ENCODE peak calls at places on chromosomes 7 and 10, in ten cellular contexts. F, B, M, A, P, N, K, L, H and R are unnamed samples.

GRCh38 chr7:480531-481218 is 39.0 kb downstream of the PDGFA start:
- DNase-seq in F (no peak), B (peak), M (peak), A (no peak), P (peak), N (no peak), K (peak), L (no peak), H (no peak), R (no peak)

GRCh38 chr10:119422685-119423509 is 119.6 kb downstream of the RGS10 start:
- DNase-seq in F (no peak), B (no peak), M (peak), A (no peak), P (no peak), N (no peak), K (no peak), L (no peak), H (no peak), R (no peak)

GRCh38 chr10:49135575-49136313 is 1.9 kb upstream of the FAM170B start:
- DNase-seq in F (no peak), B (no peak), M (no peak), A (no peak), P (no peak), N (no peak), K (no peak), L (no peak), H (peak), R (no peak)

GRCh38 chr7:48052748-48053147 is 17.4 kb downstream of the C7orf57 start:
- DNase-seq in F (peak), B (no peak), M (no peak), A (no peak), P (no peak), N (no peak), K (no peak), L (no peak), H (no peak), R (no peak)

GRCh38 chr10:125016123-125016522 is 74.2 kb downstream of the ZRANB1 start:
- DNase-seq in F (no peak), B (no peak), M (peak), A (no peak), P (no peak), N (no peak), K (no peak), L (no peak), H (no peak), R (no peak)

GRCh38 chr10:78757542-78757941 is 311.2 kb upstream of the ZMIZ1 start:
- DNase-seq in F (peak), B (no peak), M (no peak), A (no peak), P (no peak), N (no peak), K (no peak), L (no peak), H (no peak), R (no peak)

GRCh38 chr7:129401228-129401967 is 32.8 kb upstream of the STRIP2 start:
- DNase-seq in F (no peak), B (no peak), M (no peak), A (no peak), P (peak), N (no peak), K (no peak), L (no peak), H (no peak), R (no peak)

GRCh38 chr10:7561216-7561893 is 105.4 kb downstream of the ITIH5 start:
- DNase-seq in F (peak), B (no peak), M (peak), A (no peak), P (no peak), N (no peak), K (peak), L (peak), H (no peak), R (no peak)

GRCh38 chr7:92777993-92778392 is 58.4 kb downstream of the CDK6 start:
- DNase-seq in F (no peak), B (no peak), M (no peak), A (no peak), P (no peak), N (no peak), K (no peak), L (no peak), H (no peak), R (no peak)

GRCh38 chr10:113301342-113301984 is 251.4 kb upstream of the HABP2 start:
- DNase-seq in F (no peak), B (no peak), M (no peak), A (no peak), P (no peak), N (no peak), K (peak), L (no peak), H (no peak), R (peak)

GRCh38 chr7:87876759-87877234 is 504 bp downstream of the DBF4 start:
- DNase-seq in F (peak), B (peak), M (peak), A (peak), P (peak), N (no peak), K (peak), L (peak), H (peak), R (peak)

GRCh38 chr7:151018421-151019129 is 5.7 kb downstream of the ATG9B start:
- DNase-seq in F (no peak), B (no peak), M (no peak), A (no peak), P (peak), N (no peak), K (peak), L (no peak), H (peak), R (no peak)

GRCh38 chr10:62866451-62866850 is 50.3 kb upstream of the EGR2 start:
- DNase-seq in F (no peak), B (no peak), M (no peak), A (no peak), P (no peak), N (no peak), K (no peak), L (no peak), H (no peak), R (no peak)

GRCh38 chr10:124672181-124672638 is 72.0 kb downstream of the FAM53B start:
- DNase-seq in F (no peak), B (no peak), M (peak), A (no peak), P (no peak), N (no peak), K (no peak), L (peak), H (no peak), R (no peak)

GRCh38 chr10:129872001-129872400 is 92.1 kb downstream of the EBF3 start:
- DNase-seq in F (no peak), B (no peak), M (no peak), A (no peak), P (no peak), N (no peak), K (no peak), L (no peak), H (no peak), R (no peak)

GRCh38 chr7:48094861-48095293 is 5.8 kb downstream of the UPP1 start:
- DNase-seq in F (peak), B (no peak), M (no peak), A (no peak), P (no peak), N (no peak), K (no peak), L (no peak), H (no peak), R (no peak)

GRCh38 chr10:127228195-127228785 is 31.9 kb upstream of the INSYN2A start:
- DNase-seq in F (peak), B (no peak), M (no peak), A (no peak), P (no peak), N (no peak), K (no peak), L (no peak), H (no peak), R (no peak)

GRCh38 chr10:19767876-19768275 is 48.4 kb upstream of the PLXDC2 start:
- DNase-seq in F (no peak), B (no peak), M (no peak), A (no peak), P (no peak), N (no peak), K (peak), L (no peak), H (no peak), R (no peak)

GRCh38 chr10:71434760-71435394 is 38.2 kb downstream of the CDH23 start:
- DNase-seq in F (no peak), B (peak), M (no peak), A (no peak), P (no peak), N (no peak), K (no peak), L (no peak), H (no peak), R (no peak)

GRCh38 chr10:106971411-106971831 is 193.1 kb downstream of the SORCS1 start:
- DNase-seq in F (no peak), B (no peak), M (no peak), A (no peak), P (no peak), N (no peak), K (no peak), L (no peak), H (no peak), R (no peak)

GRCh38 chr7:91557789-91558396 is 293.7 kb downstream of the FZD1 start:
- DNase-seq in F (peak), B (no peak), M (no peak), A (no peak), P (no peak), N (peak), K (no peak), L (no peak), H (no peak), R (no peak)

GRCh38 chr10:78047314-78047891 is 13.7 kb downstream of the RPS24 start:
- DNase-seq in F (peak), B (peak), M (peak), A (peak), P (peak), N (peak), K (peak), L (peak), H (peak), R (peak)

GRCh38 chr7:157442456-157442855 is 105.7 kb downstream of the DNAJB6 start:
- DNase-seq in F (no peak), B (no peak), M (no peak), A (no peak), P (no peak), N (no peak), K (no peak), L (no peak), H (no peak), R (no peak)

GRCh38 chr7:158720107-158720506 is 15.5 kb upstream of the NCAPG2 start:
- DNase-seq in F (no peak), B (no peak), M (no peak), A (no peak), P (no peak), N (no peak), K (no peak), L (no peak), H (no peak), R (no peak)

GRCh38 chr10:131018886-131019500 is 292.5 kb downstream of the TCERG1L start:
- DNase-seq in F (no peak), B (no peak), M (no peak), A (no peak), P (no peak), N (no peak), K (no peak), L (no peak), H (no peak), R (no peak)

GRCh38 chr10:60572511-60573194 is 183.0 kb upstream of the ANK3 start:
- DNase-seq in F (peak), B (no peak), M (no peak), A (peak), P (peak), N (no peak), K (peak), L (peak), H (no peak), R (peak)

GRCh38 chr7:73429218-73429617 is 4.4 kb upstream of the FZD9 start:
- DNase-seq in F (no peak), B (no peak), M (peak), A (no peak), P (no peak), N (no peak), K (peak), L (no peak), H (no peak), R (no peak)

GRCh38 chr7:44163591-44163990 is 22.5 kb upstream of the MYL7 start:
- DNase-seq in F (peak), B (no peak), M (no peak), A (no peak), P (no peak), N (peak), K (no peak), L (no peak), H (no peak), R (no peak)

GRCh38 chr10:28676297-28676967 is 889 bp upstream of the BAMBI start:
- DNase-seq in F (peak), B (no peak), M (no peak), A (peak), P (no peak), N (no peak), K (peak), L (peak), H (peak), R (peak)

GRCh38 chr7:141585592-141586510 is 34.6 kb downstream of the AGK start:
- DNase-seq in F (peak), B (no peak), M (no peak), A (no peak), P (no peak), N (peak), K (no peak), L (no peak), H (no peak), R (no peak)

GRCh38 chr7:4683043-4683883 is 1.2 kb downstream of the FOXK1 start:
- DNase-seq in F (no peak), B (no peak), M (peak), A (no peak), P (peak), N (no peak), K (no peak), L (peak), H (peak), R (no peak)

GRCh38 chr7:79781716-79782115 is 328.2 kb upstream of the MAGI2 start:
- DNase-seq in F (peak), B (no peak), M (no peak), A (no peak), P (no peak), N (no peak), K (no peak), L (no peak), H (no peak), R (no peak)

GRCh38 chr7:4681922-4682620 is at the start of gene FOXK1:
- DNase-seq in F (peak), B (no peak), M (peak), A (peak), P (peak), N (no peak), K (peak), L (peak), H (peak), R (peak)

GRCh38 chr7:156529982-156530381 is 110.6 kb upstream of the RNF32 start:
- DNase-seq in F (no peak), B (no peak), M (no peak), A (no peak), P (no peak), N (no peak), K (no peak), L (no peak), H (no peak), R (no peak)

GRCh38 chr10:34024708-34025425 is 690.4 kb upstream of the NRP1 start:
- DNase-seq in F (no peak), B (no peak), M (no peak), A (no peak), P (peak), N (no peak), K (peak), L (no peak), H (no peak), R (peak)

GRCh38 chr7:32942783-32943653 is 14.2 kb upstream of the FKBP9 start:
- DNase-seq in F (peak), B (peak), M (peak), A (peak), P (peak), N (no peak), K (peak), L (peak), H (peak), R (peak)

GRCh38 chr7:37033141-37033540 is 308.8 kb upstream of the AOAH start:
- DNase-seq in F (no peak), B (no peak), M (no peak), A (no peak), P (no peak), N (no peak), K (no peak), L (no peak), H (no peak), R (no peak)

GRCh38 chr7:30521532-30521931 is 16.9 kb upstream of the GGCT start:
- DNase-seq in F (peak), B (no peak), M (no peak), A (no peak), P (no peak), N (no peak), K (no peak), L (peak), H (no peak), R (no peak)

GRCh38 chr7:139016931-139017511 is 18.8 kb downstream of the ZC3HAV1L start:
- DNase-seq in F (peak), B (no peak), M (no peak), A (peak), P (peak), N (no peak), K (peak), L (peak), H (peak), R (peak)
- TF ChIP-seq CTCF in F (peak), B (no peak), M (peak), A (peak), P (peak), N (peak), K (peak), L (peak), H (peak), R (no peak)

GRCh38 chr7:143171697-143172096 is 11.5 kb upstream of the TAS2R39 start:
- DNase-seq in F (peak), B (no peak), M (no peak), A (no peak), P (peak), N (no peak), K (no peak), L (no peak), H (no peak), R (no peak)

GRCh38 chr7:143181349-143181748 is 1.9 kb upstream of the TAS2R39 start:
- DNase-seq in F (no peak), B (no peak), M (no peak), A (no peak), P (no peak), N (no peak), K (no peak), L (no peak), H (peak), R (no peak)

GRCh38 chr7:143177374-143178119 is 5.7 kb upstream of the TAS2R39 start:
- DNase-seq in F (no peak), B (no peak), M (no peak), A (no peak), P (no peak), N (no peak), K (no peak), L (no peak), H (no peak), R (no peak)

GRCh38 chr7:143172354-143172753 is 10.9 kb upstream of the TAS2R39 start:
- DNase-seq in F (peak), B (no peak), M (peak), A (no peak), P (peak), N (no peak), K (no peak), L (no peak), H (no peak), R (no peak)

DNA sequence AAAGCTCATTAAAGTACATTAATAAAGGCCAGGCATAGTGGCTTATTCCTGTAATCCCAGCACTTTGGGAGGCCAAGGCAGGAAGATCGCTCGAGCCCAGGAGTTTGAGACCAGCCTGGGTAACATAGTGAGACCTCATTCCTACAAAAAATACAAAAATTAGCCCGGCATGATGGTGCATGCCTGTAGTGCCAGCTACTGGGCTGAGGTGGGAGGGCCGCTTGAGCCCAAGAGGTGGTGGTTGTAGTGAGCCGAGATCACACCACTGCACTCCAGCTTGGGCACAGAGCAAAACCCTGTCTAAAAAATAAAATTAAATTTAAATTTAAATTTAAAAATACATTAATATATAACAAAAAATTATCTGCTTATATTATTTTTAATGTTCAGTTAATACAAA is 7.1 kb upstream of the TAS2R39 start:
- DNase-seq in F (no peak), B (no peak), M (no peak), A (no peak), P (no peak), N (no peak), K (no peak), L (no peak), H (no peak), R (no peak)
- TF ChIP-seq CTCF in F (no peak), B (no peak), M (no peak), A (no peak), P (no peak), N (no peak), K (no peak), L (no peak), H (no peak), R (no peak)

GRCh38 chr10:70270952-70271351 is 12.9 kb downstream of the NPFFR1 start:
- DNase-seq in F (no peak), B (no peak), M (no peak), A (no peak), P (no peak), N (no peak), K (no peak), L (no peak), H (no peak), R (no peak)

GRCh38 chr10:70274643-70275042 is 9.2 kb downstream of the NPFFR1 start:
- DNase-seq in F (peak), B (peak), M (no peak), A (no peak), P (no peak), N (no peak), K (no peak), L (no peak), H (no peak), R (no peak)

GRCh38 chr10:70271996-70272924 is 11.5 kb downstream of the NPFFR1 start:
- DNase-seq in F (peak), B (peak), M (no peak), A (no peak), P (peak), N (no peak), K (no peak), L (no peak), H (no peak), R (no peak)

GRCh38 chr10:70269741-70270140 is 14.1 kb downstream of the NPFFR1 start:
- DNase-seq in F (no peak), B (no peak), M (no peak), A (no peak), P (no peak), N (no peak), K (no peak), L (no peak), H (no peak), R (no peak)

DNA sequence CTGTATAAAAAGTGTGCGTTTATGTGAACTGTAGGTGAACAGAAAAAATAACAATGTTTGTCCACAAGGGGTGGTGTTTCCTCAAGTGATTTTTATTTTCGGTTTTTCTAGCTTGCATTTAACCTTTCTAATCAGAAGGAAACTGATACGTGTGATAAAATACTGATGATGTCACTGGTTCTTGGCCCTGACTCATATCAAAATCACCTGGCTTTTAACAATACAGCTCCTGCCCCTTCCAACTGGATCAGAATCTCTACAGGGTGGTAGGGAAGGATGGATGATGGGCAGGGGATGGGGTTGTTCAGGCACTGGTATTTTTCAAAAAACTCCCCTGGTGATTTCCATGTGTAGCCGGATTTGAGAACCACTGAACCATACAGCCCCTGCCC is 10.9 kb downstream of the NPFFR1 start:
- DNase-seq in F (peak), B (no peak), M (no peak), A (no peak), P (no peak), N (no peak), K (no peak), L (no peak), H (peak), R (no peak)
- TF ChIP-seq CTCF in F (peak), B (no peak), M (peak), A (peak), P (peak), N (peak), K (no peak), L (peak), H (peak), R (peak)

GRCh38 chr10:114821915-114822770 is 563 bp downstream of the FHIP2A start:
- DNase-seq in F (peak), B (no peak), M (peak), A (peak), P (peak), N (no peak), K (peak), L (peak), H (peak), R (peak)
- TF ChIP-seq CTCF in F (no peak), B (no peak), M (no peak), A (no peak), P (no peak), N (no peak), K (peak), L (no peak), H (peak), R (no peak)